ENCODE peak calls at places on chromosome 18, in ten cellular contexts. One of them, this sample, is unnamed.

GRCh38 chr18:54767094-54767493 is 61.2 kb upstream of the RAB27B start:
- DNase-seq in WERI-Rb-1: no peak
- DNase-seq in AG10803: no peak
- DNase-seq in GM06990: no peak
- DNase-seq in thyroid gland: no peak
- DNase-seq in CD4-positive, alpha-beta T cell: no peak
- DNase-seq in fibroblast of pulmonary artery: no peak
- DNase-seq in heart right ventricle: no peak
- DNase-seq in CD8-positive, alpha-beta T cell: no peak
- DNase-seq in body of pancreas: peak; percentile 61
- DNase-seq in this sample: no peak

GRCh38 chr18:23183356-23184150 is 48.3 kb downstream of the CABLES1 start:
- DNase-seq in GM06990: no peak
- DNase-seq in fibroblast of pulmonary artery: no peak
- DNase-seq in CD4-positive, alpha-beta T cell: no peak
- DNase-seq in thyroid gland: no peak
- DNase-seq in AG10803: peak; percentile 83
- DNase-seq in CD8-positive, alpha-beta T cell: no peak
- DNase-seq in WERI-Rb-1: no peak
- DNase-seq in body of pancreas: no peak
- DNase-seq in heart right ventricle: no peak
- DNase-seq in this sample: no peak

GRCh38 chr18:68449292-68449691 is 265.6 kb downstream of the TMX3 start:
- DNase-seq in thyroid gland: no peak
- DNase-seq in GM06990: no peak
- DNase-seq in body of pancreas: no peak
- DNase-seq in CD4-positive, alpha-beta T cell: no peak
- DNase-seq in WERI-Rb-1: no peak
- DNase-seq in fibroblast of pulmonary artery: peak; percentile 82
- DNase-seq in AG10803: peak; percentile 98
- DNase-seq in CD8-positive, alpha-beta T cell: no peak
- DNase-seq in heart right ventricle: no peak
- DNase-seq in this sample: peak; percentile 68

GRCh38 chr18:57210711-57211411 is 64.0 kb downstream of the BOD1L2 start:
- DNase-seq in AG10803: no peak
- DNase-seq in CD8-positive, alpha-beta T cell: no peak
- DNase-seq in CD4-positive, alpha-beta T cell: no peak
- DNase-seq in fibroblast of pulmonary artery: no peak
- DNase-seq in thyroid gland: no peak
- DNase-seq in GM06990: no peak
- DNase-seq in WERI-Rb-1: no peak
- DNase-seq in body of pancreas: no peak
- DNase-seq in heart right ventricle: no peak
- DNase-seq in this sample: no peak

GRCh38 chr18:6997802-6998201 is 119.8 kb downstream of the LAMA1 start:
- DNase-seq in fibroblast of pulmonary artery: peak; percentile 62
- DNase-seq in heart right ventricle: no peak
- DNase-seq in AG10803: peak; percentile 35
- DNase-seq in body of pancreas: peak; percentile 52
- DNase-seq in CD4-positive, alpha-beta T cell: no peak
- DNase-seq in GM06990: no peak
- DNase-seq in thyroid gland: no peak
- DNase-seq in WERI-Rb-1: no peak
- DNase-seq in CD8-positive, alpha-beta T cell: no peak
- DNase-seq in this sample: no peak

GRCh38 chr18:32771169-32771751 is 1.6 kb downstream of the KLHL14 start:
- DNase-seq in CD8-positive, alpha-beta T cell: no peak
- DNase-seq in fibroblast of pulmonary artery: no peak
- DNase-seq in GM06990: peak; percentile 26
- DNase-seq in AG10803: no peak
- DNase-seq in body of pancreas: peak; percentile 21
- DNase-seq in thyroid gland: peak; percentile 53
- DNase-seq in WERI-Rb-1: peak; percentile 12
- DNase-seq in heart right ventricle: no peak
- DNase-seq in CD4-positive, alpha-beta T cell: no peak
- DNase-seq in this sample: no peak

GRCh38 chr18:12049983-12050811 is 43.4 kb upstream of the ANKRD62 start:
- DNase-seq in CD8-positive, alpha-beta T cell: no peak
- DNase-seq in fibroblast of pulmonary artery: no peak
- DNase-seq in thyroid gland: peak; percentile 83
- DNase-seq in heart right ventricle: no peak
- DNase-seq in GM06990: peak; percentile 60
- DNase-seq in body of pancreas: no peak
- DNase-seq in CD4-positive, alpha-beta T cell: no peak
- DNase-seq in AG10803: no peak
- DNase-seq in WERI-Rb-1: no peak
- DNase-seq in this sample: no peak

GRCh38 chr18:75321431-75321830 is 106.1 kb downstream of the SMIM21 start:
- DNase-seq in thyroid gland: no peak
- DNase-seq in CD8-positive, alpha-beta T cell: no peak
- DNase-seq in AG10803: no peak
- DNase-seq in GM06990: no peak
- DNase-seq in WERI-Rb-1: no peak
- DNase-seq in fibroblast of pulmonary artery: no peak
- DNase-seq in CD4-positive, alpha-beta T cell: no peak
- DNase-seq in heart right ventricle: no peak
- DNase-seq in body of pancreas: no peak
- DNase-seq in this sample: no peak

GRCh38 chr18:25895518-25895917 is 194.9 kb downstream of the SS18 start:
- DNase-seq in CD8-positive, alpha-beta T cell: no peak
- DNase-seq in GM06990: no peak
- DNase-seq in thyroid gland: no peak
- DNase-seq in CD4-positive, alpha-beta T cell: no peak
- DNase-seq in AG10803: no peak
- DNase-seq in body of pancreas: no peak
- DNase-seq in WERI-Rb-1: no peak
- DNase-seq in heart right ventricle: no peak
- DNase-seq in fibroblast of pulmonary artery: no peak
- DNase-seq in this sample: no peak

GRCh38 chr18:2846241-2846637 is 567 bp upstream of the EMILIN2 start:
- DNase-seq in thyroid gland: peak; percentile 18
- DNase-seq in body of pancreas: no peak
- DNase-seq in heart right ventricle: no peak
- DNase-seq in GM06990: no peak
- DNase-seq in CD8-positive, alpha-beta T cell: no peak
- DNase-seq in CD4-positive, alpha-beta T cell: peak; percentile 9
- DNase-seq in fibroblast of pulmonary artery: peak; percentile 28
- DNase-seq in WERI-Rb-1: no peak
- DNase-seq in AG10803: peak; percentile 11
- DNase-seq in this sample: no peak

GRCh38 chr18:79852561-79853302 is 55.0 kb downstream of the KCNG2 start:
- DNase-seq in thyroid gland: no peak
- DNase-seq in AG10803: no peak
- DNase-seq in CD4-positive, alpha-beta T cell: no peak
- DNase-seq in CD8-positive, alpha-beta T cell: no peak
- DNase-seq in heart right ventricle: no peak
- DNase-seq in WERI-Rb-1: no peak
- DNase-seq in fibroblast of pulmonary artery: no peak
- DNase-seq in GM06990: no peak
- DNase-seq in body of pancreas: no peak
- DNase-seq in this sample: no peak

GRCh38 chr18:79855147-79855910 is 57.6 kb downstream of the KCNG2 start:
- DNase-seq in CD8-positive, alpha-beta T cell: no peak
- DNase-seq in WERI-Rb-1: no peak
- DNase-seq in AG10803: no peak
- DNase-seq in CD4-positive, alpha-beta T cell: no peak
- DNase-seq in fibroblast of pulmonary artery: no peak
- DNase-seq in thyroid gland: no peak
- DNase-seq in GM06990: no peak
- DNase-seq in body of pancreas: no peak
- DNase-seq in heart right ventricle: no peak
- DNase-seq in this sample: no peak

GRCh38 chr18:79851981-79852380 is 54.2 kb downstream of the KCNG2 start:
- DNase-seq in CD4-positive, alpha-beta T cell: no peak
- DNase-seq in fibroblast of pulmonary artery: no peak
- DNase-seq in CD8-positive, alpha-beta T cell: no peak
- DNase-seq in body of pancreas: no peak
- DNase-seq in AG10803: no peak
- DNase-seq in heart right ventricle: no peak
- DNase-seq in WERI-Rb-1: no peak
- DNase-seq in GM06990: no peak
- DNase-seq in thyroid gland: no peak
- DNase-seq in this sample: no peak

GRCh38 chr18:79853993-79854364 is 56.2 kb downstream of the KCNG2 start:
- DNase-seq in WERI-Rb-1: peak; percentile 9
- DNase-seq in fibroblast of pulmonary artery: no peak
- DNase-seq in body of pancreas: no peak
- DNase-seq in CD4-positive, alpha-beta T cell: no peak
- DNase-seq in CD8-positive, alpha-beta T cell: no peak
- DNase-seq in heart right ventricle: no peak
- DNase-seq in thyroid gland: no peak
- DNase-seq in AG10803: no peak
- DNase-seq in GM06990: no peak
- DNase-seq in this sample: no peak

DNA sequence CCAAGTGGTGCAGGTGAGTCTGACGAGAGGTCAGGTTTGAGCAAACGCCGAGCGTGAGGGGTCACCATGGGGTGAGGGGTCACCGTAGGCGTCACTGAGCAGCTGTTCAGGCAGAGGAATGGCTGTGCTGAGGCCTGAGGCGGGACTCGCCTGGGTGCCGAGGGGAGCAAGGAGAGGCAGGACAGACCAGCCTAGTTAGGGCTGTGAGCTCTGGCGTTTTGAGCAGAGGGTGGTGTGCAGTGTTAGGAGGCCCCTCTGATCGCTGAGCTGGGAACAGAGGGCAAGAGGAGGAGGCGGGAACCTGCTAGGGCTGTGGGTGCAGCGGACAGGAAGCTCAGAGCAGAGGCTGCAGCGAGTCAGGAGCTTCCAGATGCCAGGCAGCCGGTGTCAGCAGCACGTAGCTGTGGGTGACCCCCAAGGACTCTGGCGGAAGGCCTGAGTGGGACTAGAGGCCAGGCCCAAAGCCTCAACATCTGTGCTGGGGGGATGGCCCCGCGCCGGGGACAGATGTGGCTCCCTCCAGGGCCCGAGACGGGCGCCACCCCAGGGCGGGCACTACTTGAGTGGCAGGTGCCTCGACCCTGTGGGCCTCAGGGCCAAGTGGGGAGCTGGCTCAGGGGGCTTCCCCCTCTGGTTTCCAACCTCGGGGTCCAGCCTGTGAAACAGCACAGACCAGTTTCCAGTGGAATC is 55.7 kb downstream of the KCNG2 start:
- DNase-seq in AG10803: no peak
- DNase-seq in heart right ventricle: no peak
- DNase-seq in fibroblast of pulmonary artery: no peak
- DNase-seq in GM06990: no peak
- DNase-seq in thyroid gland: no peak
- DNase-seq in body of pancreas: no peak
- DNase-seq in CD8-positive, alpha-beta T cell: no peak
- DNase-seq in CD4-positive, alpha-beta T cell: no peak
- DNase-seq in WERI-Rb-1: peak; percentile 10
- DNase-seq in this sample: no peak
- TF ChIP-seq CTCF in AG10803: no peak
- TF ChIP-seq CTCF in heart right ventricle: no peak
- TF ChIP-seq CTCF in fibroblast of pulmonary artery: no peak
- TF ChIP-seq CTCF in GM06990: no peak
- TF ChIP-seq CTCF in thyroid gland: no peak
- TF ChIP-seq CTCF in body of pancreas: no peak
- TF ChIP-seq CTCF in CD8-positive, alpha-beta T cell: no peak
- TF ChIP-seq CTCF in CD4-positive, alpha-beta T cell: no peak
- TF ChIP-seq CTCF in WERI-Rb-1: no peak
- TF ChIP-seq CTCF in this sample: no peak

GRCh38 chr18:47283476-47283875 is 32.0 kb upstream of the SKOR2 start:
- DNase-seq in fibroblast of pulmonary artery: peak; percentile 24
- DNase-seq in GM06990: no peak
- DNase-seq in body of pancreas: no peak
- DNase-seq in heart right ventricle: no peak
- DNase-seq in thyroid gland: no peak
- DNase-seq in AG10803: peak; percentile 23
- DNase-seq in CD8-positive, alpha-beta T cell: no peak
- DNase-seq in WERI-Rb-1: peak; percentile 52
- DNase-seq in CD4-positive, alpha-beta T cell: no peak
- DNase-seq in this sample: peak; percentile 63
- TF ChIP-seq CTCF in fibroblast of pulmonary artery: peak; percentile 45
- TF ChIP-seq CTCF in GM06990: peak; percentile 49
- TF ChIP-seq CTCF in body of pancreas: no peak
- TF ChIP-seq CTCF in heart right ventricle: peak; percentile 28
- TF ChIP-seq CTCF in thyroid gland: no peak
- TF ChIP-seq CTCF in AG10803: peak; percentile 61
- TF ChIP-seq CTCF in CD8-positive, alpha-beta T cell: no peak
- TF ChIP-seq CTCF in WERI-Rb-1: peak; percentile 53
- TF ChIP-seq CTCF in CD4-positive, alpha-beta T cell: peak; percentile 16
- TF ChIP-seq CTCF in this sample: peak; percentile 36

GRCh38 chr18:56035546-56035945 is 447.6 kb upstream of the TCF4 start:
- DNase-seq in WERI-Rb-1: no peak
- DNase-seq in thyroid gland: no peak
- DNase-seq in fibroblast of pulmonary artery: no peak
- DNase-seq in heart right ventricle: no peak
- DNase-seq in GM06990: no peak
- DNase-seq in CD4-positive, alpha-beta T cell: no peak
- DNase-seq in CD8-positive, alpha-beta T cell: no peak
- DNase-seq in body of pancreas: no peak
- DNase-seq in AG10803: no peak
- DNase-seq in this sample: no peak

GRCh38 chr18:56038258-56039030 is 450.5 kb upstream of the TCF4 start:
- DNase-seq in heart right ventricle: no peak
- DNase-seq in WERI-Rb-1: no peak
- DNase-seq in AG10803: no peak
- DNase-seq in GM06990: no peak
- DNase-seq in CD8-positive, alpha-beta T cell: no peak
- DNase-seq in body of pancreas: no peak
- DNase-seq in fibroblast of pulmonary artery: no peak
- DNase-seq in thyroid gland: no peak
- DNase-seq in CD4-positive, alpha-beta T cell: no peak
- DNase-seq in this sample: no peak

GRCh38 chr18:56034954-56035353 is 447.0 kb upstream of the TCF4 start:
- DNase-seq in GM06990: no peak
- DNase-seq in heart right ventricle: no peak
- DNase-seq in CD8-positive, alpha-beta T cell: no peak
- DNase-seq in WERI-Rb-1: no peak
- DNase-seq in body of pancreas: no peak
- DNase-seq in thyroid gland: no peak
- DNase-seq in fibroblast of pulmonary artery: no peak
- DNase-seq in CD4-positive, alpha-beta T cell: no peak
- DNase-seq in AG10803: no peak
- DNase-seq in this sample: no peak

DNA sequence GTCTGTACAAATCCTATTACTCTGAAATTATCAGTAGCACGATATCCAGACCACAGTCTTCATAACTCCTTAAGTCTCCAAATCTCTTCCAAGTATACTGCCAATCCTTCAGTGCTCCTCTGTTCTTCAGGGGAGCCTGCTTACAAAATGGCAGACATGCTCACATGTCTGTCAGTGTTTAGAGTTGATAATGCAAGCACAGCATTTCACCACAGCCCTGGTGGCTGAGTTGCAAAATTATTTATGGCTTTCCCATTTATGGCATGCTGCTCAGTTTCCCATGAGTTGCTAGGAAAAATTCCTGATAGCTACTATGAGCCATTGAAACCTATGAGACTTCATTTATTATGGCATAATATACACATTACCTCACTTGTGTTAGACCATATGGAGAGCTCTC is 448.7 kb upstream of the TCF4 start:
- DNase-seq in CD4-positive, alpha-beta T cell: no peak
- DNase-seq in thyroid gland: no peak
- DNase-seq in heart right ventricle: no peak
- DNase-seq in WERI-Rb-1: no peak
- DNase-seq in fibroblast of pulmonary artery: peak; percentile 16
- DNase-seq in CD8-positive, alpha-beta T cell: no peak
- DNase-seq in body of pancreas: no peak
- DNase-seq in GM06990: no peak
- DNase-seq in AG10803: no peak
- DNase-seq in this sample: peak; percentile 1
- TF ChIP-seq CTCF in CD4-positive, alpha-beta T cell: no peak
- TF ChIP-seq CTCF in thyroid gland: no peak
- TF ChIP-seq CTCF in heart right ventricle: no peak
- TF ChIP-seq CTCF in WERI-Rb-1: no peak
- TF ChIP-seq CTCF in fibroblast of pulmonary artery: no peak
- TF ChIP-seq CTCF in CD8-positive, alpha-beta T cell: no peak
- TF ChIP-seq CTCF in body of pancreas: no peak
- TF ChIP-seq CTCF in GM06990: no peak
- TF ChIP-seq CTCF in AG10803: no peak
- TF ChIP-seq CTCF in this sample: no peak

GRCh38 chr18:29439398-29439797 is 1262.5 kb upstream of the CDH2 start:
- DNase-seq in WERI-Rb-1: no peak
- DNase-seq in body of pancreas: no peak
- DNase-seq in heart right ventricle: no peak
- DNase-seq in fibroblast of pulmonary artery: no peak
- DNase-seq in CD8-positive, alpha-beta T cell: no peak
- DNase-seq in AG10803: no peak
- DNase-seq in thyroid gland: no peak
- DNase-seq in CD4-positive, alpha-beta T cell: no peak
- DNase-seq in GM06990: no peak
- DNase-seq in this sample: no peak
- TF ChIP-seq CTCF in WERI-Rb-1: no peak
- TF ChIP-seq CTCF in body of pancreas: no peak
- TF ChIP-seq CTCF in heart right ventricle: no peak
- TF ChIP-seq CTCF in fibroblast of pulmonary artery: peak; percentile 28
- TF ChIP-seq CTCF in CD8-positive, alpha-beta T cell: no peak
- TF ChIP-seq CTCF in AG10803: peak; percentile 9
- TF ChIP-seq CTCF in thyroid gland: no peak
- TF ChIP-seq CTCF in CD4-positive, alpha-beta T cell: no peak
- TF ChIP-seq CTCF in GM06990: no peak
- TF ChIP-seq CTCF in this sample: no peak